ENCODE peak calls at places on chromosome 11, in six cellular contexts. Y is ovary, R is astrocyte of the spinal cord, U is left ventricle myocardium inferior, G is thoracic aorta, Z is psoas muscle. O is an unnamed sample.

GRCh38 chr11:104705475-104706195 is 192.6 kb downstream of the CASP12 start:
- DNase-seq in R (peak; percentile 42), Z (no peak), G (no peak), Y (no peak), U (peak; percentile 10), O (peak; percentile 5)

GRCh38 chr11:18527512-18527911 is 770 bp upstream of the TSG101 start:
- DNase-seq in G (no peak), R (peak; percentile 23), Y (no peak), U (no peak), Z (no peak), O (peak; percentile 44)

GRCh38 chr11:65651589-65652510 is 10.9 kb downstream of the RELA start:
- DNase-seq in G (no peak), Z (peak; percentile 58), U (peak; percentile 36), Y (peak; percentile 55), R (peak; percentile 33), O (peak; percentile 62)

GRCh38 chr11:69014936-69015549 is 2.0 kb upstream of the MRGPRF start:
- DNase-seq in Z (no peak), Y (peak; percentile 34), R (no peak), G (no peak), U (no peak), O (no peak)

GRCh38 chr11:102347526-102348331 is 715 bp downstream of the BIRC2 start:
- DNase-seq in Z (no peak), G (no peak), U (no peak), Y (no peak), R (peak; percentile 50), O (peak; percentile 53)

GRCh38 chr11:46238078-46238966 is 39.1 kb upstream of the CREB3L1 start:
- DNase-seq in U (peak; percentile 71), R (peak; percentile 59), G (no peak), Z (peak; percentile 81), Y (peak; percentile 84), O (no peak)

GRCh38 chr11:73361953-73362776 is 14.0 kb upstream of the RELT start:
- DNase-seq in G (no peak), Z (no peak), R (no peak), Y (no peak), U (no peak), O (no peak)

GRCh38 chr11:23423119-23423518 is 562.8 kb upstream of the CCDC179 start:
- DNase-seq in Z (no peak), Y (no peak), G (no peak), R (peak; percentile 22), U (no peak), O (no peak)

GRCh38 chr11:108131993-108132392 is 10.6 kb downstream of the ACAT1 start:
- DNase-seq in R (no peak), Y (no peak), U (no peak), Z (no peak), G (no peak), O (no peak)

GRCh38 chr11:93249437-93250210 is 51.8 kb upstream of the SLC36A4 start:
- DNase-seq in Y (no peak), Z (no peak), G (no peak), U (no peak), R (no peak), O (peak; percentile 19)

GRCh38 chr11:93244018-93244417 is 46.2 kb upstream of the SLC36A4 start:
- DNase-seq in G (no peak), R (no peak), U (no peak), Y (no peak), Z (no peak), O (no peak)

GRCh38 chr11:93253111-93253510 is 55.3 kb upstream of the SLC36A4 start:
- DNase-seq in G (no peak), R (no peak), U (no peak), Y (no peak), Z (no peak), O (no peak)

GRCh38 chr11:93251922-93252321 is 54.1 kb upstream of the SLC36A4 start:
- DNase-seq in Y (no peak), Z (no peak), G (no peak), R (no peak), U (no peak), O (no peak)

GRCh38 chr11:93248602-93249001 is 50.8 kb upstream of the SLC36A4 start:
- DNase-seq in Y (no peak), G (no peak), Z (no peak), R (no peak), U (no peak), O (no peak)
- TF ChIP-seq CTCF in Y (no peak), G (no peak), Z (peak; percentile 11), R (peak; percentile 31), U (no peak), O (peak; percentile 17)

GRCh38 chr11:32613500-32614151 is 30.0 kb downstream of the EIF3M start:
- DNase-seq in Y (no peak), G (no peak), U (no peak), R (no peak), Z (no peak), O (no peak)

GRCh38 chr11:32616903-32617302 is 33.3 kb downstream of the EIF3M start:
- DNase-seq in U (no peak), Y (no peak), Z (no peak), G (no peak), R (no peak), O (no peak)

GRCh38 chr11:32610926-32611325 is 27.3 kb downstream of the EIF3M start:
- DNase-seq in Y (no peak), G (no peak), U (no peak), R (no peak), Z (no peak), O (no peak)

DNA sequence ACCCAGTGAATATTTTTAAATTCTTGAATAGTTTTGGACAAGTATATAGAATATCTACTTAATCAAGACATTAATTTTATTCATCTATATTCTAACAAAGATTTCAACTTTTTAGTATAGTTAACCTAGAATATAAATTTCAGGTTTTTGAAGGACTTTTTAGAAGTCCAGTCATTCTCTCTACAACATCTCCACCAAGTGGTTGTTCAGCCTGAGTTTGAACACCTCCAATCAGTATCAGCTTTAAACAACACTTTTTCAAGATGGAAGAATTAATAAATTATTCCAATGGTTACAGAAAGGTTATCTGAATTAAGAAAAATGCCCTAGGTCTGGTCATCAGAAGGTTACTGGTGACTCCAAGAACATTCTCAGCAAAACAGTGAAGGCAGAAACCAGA is 31.8 kb downstream of the EIF3M start:
- DNase-seq in Y (peak; percentile 28), G (no peak), R (no peak), U (no peak), Z (no peak), O (peak; percentile 6)
- TF ChIP-seq CTCF in Y (no peak), G (no peak), R (peak; percentile 25), U (peak; percentile 44), Z (no peak), O (peak; percentile 15)

DNA sequence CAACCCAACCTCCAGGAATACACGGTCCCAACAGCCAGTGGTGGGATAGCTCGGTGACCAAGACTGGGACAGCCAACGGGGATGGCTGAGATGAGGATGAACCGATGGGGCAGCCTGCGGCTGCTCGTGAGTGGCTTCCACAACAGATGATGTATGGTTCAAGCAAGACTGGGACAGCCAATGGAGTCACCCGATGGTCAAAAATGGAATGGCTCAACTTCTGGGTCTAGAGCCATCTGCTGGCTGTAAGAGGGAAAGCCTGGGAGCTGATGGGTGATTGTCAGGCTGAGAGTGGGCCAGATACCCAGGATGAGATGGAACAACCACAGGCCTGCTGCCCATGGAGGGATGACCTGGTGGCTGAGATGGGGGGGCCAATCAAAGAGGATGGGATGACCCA is 35.5 kb downstream of the SYT7 start:
- DNase-seq in R (no peak), G (no peak), Y (no peak), U (no peak), Z (no peak), O (no peak)
- TF ChIP-seq CTCF in R (peak; percentile 56), G (no peak), Y (no peak), U (peak; percentile 21), Z (no peak), O (peak; percentile 31)

GRCh38 chr11:134014502-134014901 is 54.4 kb upstream of the JAM3 start:
- DNase-seq in U (no peak), Z (no peak), G (no peak), Y (no peak), R (no peak), O (peak; percentile 46)
- TF ChIP-seq CTCF in U (peak; percentile 66), Z (no peak), G (no peak), Y (no peak), R (peak; percentile 30), O (no peak)

GRCh38 chr11:63672156-63672463 is 934 bp upstream of the ATL3 start:
- DNase-seq in U (no peak), Y (no peak), G (no peak), Z (no peak), R (no peak), O (no peak)

GRCh38 chr11:63670077-63670737 is 969 bp downstream of the ATL3 start:
- DNase-seq in Z (no peak), Y (no peak), U (no peak), R (peak; percentile 69), G (no peak), O (peak; percentile 62)

GRCh38 chr11:63672934-63673539 is 1.9 kb upstream of the ATL3 start:
- DNase-seq in Z (no peak), R (no peak), Y (no peak), U (no peak), G (no peak), O (no peak)

GRCh38 chr11:63670738-63671321 is 346 bp downstream of the ATL3 start:
- DNase-seq in Y (peak; percentile 61), G (no peak), R (no peak), U (peak; percentile 59), Z (peak; percentile 72), O (peak; percentile 58)

DNA sequence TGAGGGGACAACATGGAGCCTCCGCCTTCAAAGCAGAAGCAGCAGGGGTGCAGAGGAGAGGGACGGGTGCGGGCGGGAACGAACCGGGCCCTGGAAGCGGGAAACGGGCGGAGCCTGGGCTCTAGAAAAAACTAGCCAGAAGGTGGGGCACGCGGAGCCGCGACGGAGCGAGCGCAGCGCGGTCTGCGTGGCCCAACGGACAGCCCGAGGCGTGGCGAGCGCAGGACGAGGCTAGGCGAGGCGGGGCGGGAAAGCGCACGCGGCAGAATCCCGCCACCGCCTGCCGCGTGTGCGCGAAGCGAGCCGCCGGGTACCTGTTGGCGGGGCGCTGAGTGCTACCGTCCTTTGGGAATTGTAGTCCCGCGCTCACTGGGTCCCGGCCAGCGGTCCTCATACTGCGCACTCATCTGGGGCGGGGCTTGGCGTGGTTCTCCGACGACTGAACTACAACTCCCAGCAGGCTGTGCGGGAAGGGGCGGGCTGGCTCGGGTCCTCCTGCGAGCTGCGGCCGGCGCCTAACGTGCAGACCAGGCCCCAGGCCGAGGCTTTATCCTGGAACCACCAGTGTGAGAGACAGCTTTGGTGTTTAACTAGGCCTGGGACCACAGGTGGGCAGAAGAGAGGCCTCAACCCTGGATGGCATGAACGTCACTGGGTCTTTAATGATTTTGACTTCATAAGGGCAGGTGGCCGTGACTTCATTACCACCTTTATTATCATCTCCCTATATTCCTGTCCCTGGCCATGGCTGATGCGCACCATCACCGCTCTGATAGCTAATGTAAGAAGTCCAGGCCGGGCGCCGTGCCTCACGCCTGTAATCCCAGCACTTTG is at the start of gene ATL3:
- DNase-seq in U (peak; percentile 98), Z (peak; percentile 99), Y (peak; percentile 98), G (peak; percentile 97), R (peak; percentile 97), O (peak; percentile 98)
- TF ChIP-seq CTCF in U (peak; percentile 14), Z (no peak), Y (peak; percentile 17), G (no peak), R (peak; percentile 16), O (no peak)

O was measured in MCF 10A.